ENCODE peak calls at places on chromosomes 2 and 18, in six cellular contexts. P is K562, I is A549, C is endothelial cell of umbilical vein, S is GM12878, Z is HepG2. B is an unnamed sample.

GRCh38 chr2:144239726-144240125 is 280.2 kb downstream of the ZEB2 start:
- DNase-seq in P (no peak), I (no peak), C (no peak), S (no peak), Z (no peak), B (no peak)

GRCh38 chr2:108878276-108878675 is 91.7 kb downstream of the CCDC138 start:
- DNase-seq in P (no peak), I (no peak), C (no peak), S (no peak), Z (no peak), B (no peak)

GRCh38 chr2:196515041-196515440 is 124.5 kb upstream of the CCDC150 start:
- DNase-seq in P (no peak), I (no peak), C (no peak), S (no peak), Z (no peak), B (no peak)

GRCh38 chr2:31580321-31581117 is at the start of gene SRD5A2:
- DNase-seq in P (no peak), I (no peak), C (no peak), S (no peak), Z (no peak), B (no peak)

GRCh38 chr2:158718196-158718585 is 76.9 kb upstream of the DAPL1 start:
- DNase-seq in P (no peak), I (no peak), C (no peak), S (no peak), Z (no peak), B (no peak)

GRCh38 chr2:98588880-98589425 is 19.4 kb downstream of the COA5 start:
- DNase-seq in P (no peak), I (no peak), C (no peak), S (no peak), Z (no peak), B (no peak)

GRCh38 chr2:152696476-152696875 is 20.8 kb downstream of the PRPF40A start:
- DNase-seq in P (no peak), I (no peak), C (no peak), S (no peak), Z (no peak), B (no peak)

GRCh38 chr2:176582183-176582582 is 312.9 kb downstream of the MTX2 start:
- DNase-seq in P (no peak), I (no peak), C (peak), S (no peak), Z (no peak), B (no peak)

GRCh38 chr2:48414980-48415764 is 114.8 kb upstream of the STON1 start:
- DNase-seq in P (no peak), I (no peak), C (no peak), S (no peak), Z (peak), B (peak)

GRCh38 chr2:96768083-96768561 is 7.4 kb downstream of the CNNM4 start:
- DNase-seq in P (no peak), I (no peak), C (no peak), S (peak), Z (no peak), B (no peak)

DNA sequence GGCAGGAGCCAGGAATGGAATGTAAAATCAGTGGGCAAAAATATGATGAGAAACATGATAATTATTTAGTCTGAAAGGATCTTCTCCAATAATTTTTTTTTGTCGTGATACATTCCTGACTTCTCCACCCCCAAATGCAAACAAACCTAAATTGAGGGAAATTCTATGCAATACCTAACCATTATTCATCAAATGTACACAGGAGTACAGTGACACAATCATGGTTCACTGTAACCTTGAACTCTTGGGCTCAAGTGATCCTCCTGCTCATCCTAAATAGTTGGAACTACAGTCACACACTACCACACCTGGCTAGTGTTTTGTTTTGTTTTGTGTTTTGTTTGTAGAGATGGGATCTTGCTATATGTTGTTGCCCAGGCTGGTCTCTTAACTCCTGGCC is 46.5 kb downstream of the RAB10 start:
- DNase-seq in P (no peak), I (no peak), C (no peak), S (no peak), Z (peak), B (no peak)
- TF ChIP-seq MYC in P (no peak), I (no peak), C (no peak), S (no peak), Z (no peak), B (no peak)

GRCh38 chr2:197946562-197946961 is 142.2 kb downstream of the PLCL1 start:
- DNase-seq in P (no peak), I (no peak), C (no peak), S (no peak), Z (no peak), B (no peak)
- TF ChIP-seq MYC in P (no peak), I (no peak), C (no peak), S (no peak), Z (no peak), B (no peak)

GRCh38 chr2:190938761-190939335 is 58.2 kb downstream of the GLS start:
- DNase-seq in P (no peak), I (no peak), C (no peak), S (no peak), Z (no peak), B (no peak)
- TF ChIP-seq MYC in P (no peak), I (no peak), C (no peak), S (no peak), Z (no peak), B (no peak)

GRCh38 chr18:58861353-58861752 is 3.3 kb upstream of the ZNF532 start:
- DNase-seq in P (no peak), I (no peak), C (no peak), S (no peak), Z (no peak), B (no peak)

GRCh38 chr18:58860747-58861224 is 3.9 kb upstream of the ZNF532 start:
- DNase-seq in P (no peak), I (no peak), C (peak), S (no peak), Z (no peak), B (no peak)

GRCh38 chr18:58862851-58863538 is 1.7 kb upstream of the ZNF532 start:
- DNase-seq in P (no peak), I (peak), C (peak), S (no peak), Z (no peak), B (no peak)

GRCh38 chr18:58862404-58862803 is 2.3 kb upstream of the ZNF532 start:
- DNase-seq in P (no peak), I (no peak), C (no peak), S (no peak), Z (no peak), B (no peak)

GRCh38 chr18:58861853-58862252 is 2.8 kb upstream of the ZNF532 start:
- DNase-seq in P (no peak), I (no peak), C (no peak), S (no peak), Z (no peak), B (no peak)
- TF ChIP-seq MYC in P (no peak), I (no peak), C (no peak), S (no peak), Z (no peak), B (no peak)

DNA sequence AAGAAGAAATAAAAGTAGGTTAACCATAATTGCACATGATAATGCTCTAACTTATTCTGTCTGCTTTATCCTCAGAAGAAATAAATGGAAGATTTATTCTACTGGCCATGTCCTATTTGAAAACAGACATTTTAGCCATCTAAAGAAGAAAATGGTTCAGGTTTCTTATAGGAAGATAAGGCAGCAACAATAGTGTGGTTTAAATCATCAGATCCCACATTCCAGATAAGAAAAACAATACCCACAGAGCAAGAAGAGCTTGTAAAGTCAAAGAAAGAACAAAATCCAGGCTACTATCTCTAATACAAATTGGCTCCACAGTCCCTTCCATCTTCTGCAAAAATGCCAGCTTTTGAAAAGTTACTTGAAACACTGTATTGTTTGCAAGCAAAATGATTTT is 49.3 kb downstream of the L3MBTL4 start:
- DNase-seq in P (no peak), I (no peak), C (no peak), S (no peak), Z (no peak), B (no peak)
- TF ChIP-seq MYC in P (no peak), I (no peak), C (no peak), S (no peak), Z (no peak), B (no peak)

GRCh38 chr2:240957656-240958365 is 40.6 kb upstream of the SNED1 start:
- DNase-seq in P (no peak), I (no peak), C (no peak), S (no peak), Z (peak), B (no peak)

GRCh38 chr2:240954436-240955305 is 43.7 kb upstream of the SNED1 start:
- DNase-seq in P (no peak), I (no peak), C (no peak), S (no peak), Z (no peak), B (no peak)

GRCh38 chr2:240956935-240957655 is 41.3 kb upstream of the SNED1 start:
- DNase-seq in P (no peak), I (no peak), C (no peak), S (no peak), Z (no peak), B (no peak)

GRCh38 chr2:240955306-240956101 is 42.9 kb upstream of the SNED1 start:
- DNase-seq in P (no peak), I (no peak), C (no peak), S (no peak), Z (no peak), B (no peak)

DNA sequence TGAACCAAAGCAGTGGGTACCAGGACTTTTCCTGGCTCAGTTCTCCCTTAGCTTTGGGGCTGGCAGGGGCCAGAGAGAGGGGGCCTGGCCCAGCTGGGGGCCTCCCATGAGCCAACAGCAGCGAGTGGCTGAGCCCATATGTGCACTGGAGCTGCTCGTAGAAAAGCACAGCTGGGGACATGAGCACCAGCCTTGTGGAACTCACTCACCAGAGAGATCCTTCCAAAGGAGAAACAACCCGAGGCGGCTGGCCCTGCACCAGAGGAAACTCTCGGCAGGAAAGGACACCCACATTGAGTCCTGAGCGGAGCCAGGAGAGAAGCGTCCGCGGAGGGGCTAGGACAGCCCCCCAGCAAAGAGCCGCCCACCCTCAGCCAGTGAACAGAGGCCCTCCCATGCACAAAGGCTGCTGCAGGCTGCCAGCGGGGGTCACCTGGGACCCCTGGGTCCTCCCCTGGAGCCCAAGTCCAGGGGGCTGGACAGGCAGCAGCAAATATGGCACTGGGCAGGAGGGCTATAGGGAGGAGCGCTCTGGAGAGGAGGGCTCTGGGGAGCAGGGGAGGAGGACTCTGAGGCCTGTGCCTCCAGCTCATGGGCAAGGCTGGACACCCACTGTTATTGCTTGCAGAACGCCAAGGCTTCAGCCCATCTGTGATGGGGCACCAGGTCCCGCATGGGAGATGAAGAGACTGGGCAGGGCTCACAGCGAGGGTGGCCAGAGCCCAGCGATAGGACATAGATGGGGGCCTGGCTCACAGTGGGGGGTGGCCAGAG is 42.1 kb upstream of the SNED1 start:
- DNase-seq in P (no peak), I (no peak), C (no peak), S (no peak), Z (no peak), B (no peak)
- TF ChIP-seq MYC in P (no peak), I (no peak), C (no peak), S (no peak), Z (no peak), B (no peak)

DNA sequence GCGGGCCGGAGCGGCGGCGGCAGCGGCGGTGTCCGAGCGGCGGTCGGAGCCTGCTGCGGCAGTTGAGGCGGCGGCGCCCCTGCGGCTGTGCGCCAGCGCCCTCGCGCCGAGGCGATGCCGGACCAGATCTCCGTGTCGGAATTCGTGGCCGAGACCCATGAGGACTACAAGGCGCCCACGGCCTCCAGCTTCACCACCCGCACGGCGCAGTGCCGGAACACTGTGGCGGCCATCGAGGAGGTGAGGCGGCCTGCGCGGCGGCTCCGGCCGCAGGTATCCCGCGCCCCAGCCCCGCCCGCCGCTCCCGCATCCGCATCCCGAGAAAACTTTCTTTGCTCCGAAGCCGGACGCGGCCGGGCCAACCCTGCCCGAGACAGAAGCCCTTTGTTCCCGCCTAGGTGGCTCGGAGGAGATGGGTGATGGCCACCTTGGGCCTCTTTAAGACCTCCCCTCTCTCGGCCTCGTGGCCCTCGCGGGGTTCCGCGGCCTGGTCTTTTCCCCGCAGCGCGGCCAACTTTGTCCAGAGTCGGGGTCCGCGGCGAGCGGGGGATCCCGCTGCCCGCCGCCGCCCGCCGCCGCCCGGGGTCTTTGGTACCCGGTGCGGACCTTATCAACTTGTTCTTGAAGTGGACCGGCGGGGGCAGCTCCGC is 504 bp downstream of the ASAP2 start:
- DNase-seq in P (no peak), I (peak), C (peak), S (no peak), Z (no peak), B (peak)
- TF ChIP-seq MYC in P (no peak), I (no peak), C (no peak), S (no peak), Z (peak), B (no peak)

GRCh38 chr2:172489682-172490081 is 62.3 kb downstream of the ITGA6 start:
- DNase-seq in P (no peak), I (no peak), C (no peak), S (no peak), Z (no peak), B (peak)
- TF ChIP-seq MYC in P (no peak), I (no peak), C (no peak), S (no peak), Z (no peak), B (no peak)

DNA sequence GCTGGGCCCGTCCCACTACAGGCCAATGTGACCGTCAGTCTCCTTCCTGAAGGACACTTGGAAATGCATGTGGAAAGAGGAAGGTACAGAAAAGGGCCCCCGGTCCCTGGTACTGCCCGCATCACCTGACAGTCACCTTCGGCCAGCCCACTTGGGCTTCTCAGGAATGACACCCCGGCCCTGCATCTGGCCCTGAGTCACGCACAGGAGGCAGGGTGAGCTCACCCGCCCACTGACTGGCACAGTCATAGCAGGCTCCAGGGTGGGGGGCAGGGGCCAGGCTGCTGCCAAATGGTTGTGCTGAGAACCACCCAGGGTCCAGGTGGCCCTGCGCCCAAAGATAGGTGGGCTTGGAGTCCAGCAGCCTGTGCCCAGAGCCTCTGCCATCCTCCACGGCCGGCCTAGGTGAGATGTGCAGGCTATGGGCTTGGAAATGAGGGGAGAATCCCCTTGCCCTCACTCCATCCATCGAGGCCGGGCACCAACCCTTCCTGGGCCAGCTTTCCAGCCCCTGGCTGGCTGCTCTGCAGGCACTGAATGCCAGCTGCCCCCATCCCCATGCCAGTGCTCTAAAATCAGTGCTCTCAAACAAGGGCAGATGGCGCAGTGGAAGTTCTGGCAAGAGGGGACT is 14.1 kb downstream of the EMX1 start:
- DNase-seq in P (no peak), I (no peak), C (no peak), S (no peak), Z (no peak), B (no peak)
- TF ChIP-seq MYC in P (no peak), I (no peak), C (no peak), S (no peak), Z (no peak), B (no peak)

GRCh38 chr2:168573128-168573903 is 117.2 kb downstream of the CERS6 start:
- DNase-seq in P (no peak), I (no peak), C (no peak), S (no peak), Z (no peak), B (peak)

GRCh38 chr2:168574856-168575630 is 119.0 kb downstream of the CERS6 start:
- DNase-seq in P (no peak), I (no peak), C (no peak), S (no peak), Z (no peak), B (no peak)

GRCh38 chr2:168583064-168583709 is 127.1 kb downstream of the CERS6 start:
- DNase-seq in P (no peak), I (no peak), C (no peak), S (no peak), Z (no peak), B (no peak)

DNA sequence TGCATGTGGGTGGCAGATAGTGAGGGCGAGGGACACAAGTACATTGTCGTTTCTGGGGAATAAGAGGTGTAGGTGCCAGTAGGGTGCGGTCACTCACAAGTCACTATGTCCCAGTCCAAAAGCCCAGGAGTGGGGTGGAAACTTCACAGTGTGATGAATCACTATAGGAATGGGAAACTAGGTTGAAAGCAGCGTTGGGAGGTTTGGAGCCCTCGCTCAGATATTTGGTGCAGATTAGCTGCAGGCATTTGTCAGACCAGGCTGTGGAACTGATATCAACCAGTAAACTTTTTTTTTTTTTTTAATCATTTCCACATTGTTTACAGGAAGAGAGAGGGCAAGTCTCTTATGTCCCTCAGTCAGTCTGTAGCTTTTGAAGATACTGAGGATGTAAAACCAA is 121.8 kb downstream of the CERS6 start:
- DNase-seq in P (no peak), I (no peak), C (no peak), S (no peak), Z (no peak), B (no peak)
- TF ChIP-seq MYC in P (no peak), I (no peak), C (no peak), S (no peak), Z (no peak), B (no peak)

B was measured in NB4.